ENCODE peak calls at places on chromosomes 3 and 15, in seven cellular contexts. M is omental fat pad, G is Panc1, L is HFF-Myc, U is GM23338, N is heart right ventricle, H is GM12865. I is an unnamed sample.

GRCh38 chr15:63599401-63600000 is 2.3 kb downstream of the FBXL22 start:
- DNase-seq in G (no peak), L (no peak), M (no peak), N (peak), H (peak), U (peak), I (no peak)

GRCh38 chr15:70199601-70200000 is 101.9 kb upstream of the TLE3 start:
- DNase-seq in G (no peak), H (no peak), M (no peak), N (no peak), U (no peak), L (no peak), I (no peak)

GRCh38 chr15:63953524-63953923 is 92.8 kb downstream of the DAPK2 start:
- DNase-seq in M (no peak), L (no peak), H (no peak), G (no peak), U (no peak), N (no peak), I (no peak)

GRCh38 chr3:154098396-154098795 is 22.8 kb upstream of the ARHGEF26 start:
- DNase-seq in H (no peak), N (no peak), M (no peak), L (no peak), G (no peak), U (no peak), I (no peak)

GRCh38 chr3:138774529-138775253 is 60.0 kb downstream of the PIK3CB start:
- DNase-seq in U (no peak), L (peak), N (peak), M (no peak), H (peak), G (peak), I (peak)

GRCh38 chr3:184814214-184814613 is 2.2 kb downstream of the VPS8 start:
- DNase-seq in U (no peak), H (peak), L (no peak), G (no peak), N (no peak), M (no peak), I (no peak)

GRCh38 chr3:128317698-128318231 is 148.9 kb downstream of the DNAJB8 start:
- DNase-seq in G (no peak), N (no peak), U (no peak), H (no peak), M (no peak), L (no peak), I (no peak)

GRCh38 chr15:99967841-99968371 is 234.7 kb upstream of the LYSMD4 start:
- DNase-seq in L (no peak), N (no peak), U (no peak), G (no peak), M (no peak), H (no peak), I (no peak)

GRCh38 chr3:184440161-184440560 is 60.3 kb downstream of the CHRD start:
- DNase-seq in L (no peak), U (no peak), N (no peak), M (no peak), G (no peak), H (no peak), I (no peak)

GRCh38 chr15:35161694-35162093 is 76.6 kb upstream of the NANOGP8 start:
- DNase-seq in L (no peak), G (no peak), H (no peak), M (no peak), N (no peak), U (no peak), I (no peak)

GRCh38 chr15:40235201-40235890 is 3.5 kb upstream of the PAK6 start:
- DNase-seq in U (peak), G (no peak), N (no peak), H (no peak), L (no peak), M (no peak), I (no peak)
- TF ChIP-seq CTCF in U (no peak), G (no peak), N (no peak), H (no peak), L (no peak), M (no peak), I (no peak)

GRCh38 chr3:126212629-126213375 is 32.4 kb upstream of the ALDH1L1 start:
- DNase-seq in H (no peak), L (no peak), N (peak), M (no peak), G (no peak), U (peak), I (no peak)
- TF ChIP-seq CTCF in H (no peak), L (peak), N (peak), M (no peak), G (peak), U (peak), I (peak)

GRCh38 chr3:64399205-64399800 is 174.0 kb upstream of the PRICKLE2 start:
- DNase-seq in G (peak), L (peak), M (no peak), N (peak), U (peak), H (peak), I (no peak)
- TF ChIP-seq CTCF in G (peak), L (peak), M (no peak), N (peak), U (peak), H (peak), I (peak)

GRCh38 chr15:88655103-88655553 is 16.3 kb downstream of the ISG20 start:
- DNase-seq in L (no peak), U (no peak), N (no peak), M (no peak), G (no peak), H (no peak), I (no peak)

GRCh38 chr15:88651971-88652370 is 13.2 kb downstream of the ISG20 start:
- DNase-seq in M (no peak), U (no peak), G (no peak), N (no peak), H (peak), L (no peak), I (no peak)

GRCh38 chr15:88654430-88655102 is 15.8 kb downstream of the ISG20 start:
- DNase-seq in G (no peak), M (no peak), U (no peak), L (no peak), H (peak), N (no peak), I (no peak)

GRCh38 chr15:88652456-88653199 is 13.8 kb downstream of the ISG20 start:
- DNase-seq in N (no peak), U (no peak), G (no peak), M (no peak), H (peak), L (no peak), I (no peak)

DNA sequence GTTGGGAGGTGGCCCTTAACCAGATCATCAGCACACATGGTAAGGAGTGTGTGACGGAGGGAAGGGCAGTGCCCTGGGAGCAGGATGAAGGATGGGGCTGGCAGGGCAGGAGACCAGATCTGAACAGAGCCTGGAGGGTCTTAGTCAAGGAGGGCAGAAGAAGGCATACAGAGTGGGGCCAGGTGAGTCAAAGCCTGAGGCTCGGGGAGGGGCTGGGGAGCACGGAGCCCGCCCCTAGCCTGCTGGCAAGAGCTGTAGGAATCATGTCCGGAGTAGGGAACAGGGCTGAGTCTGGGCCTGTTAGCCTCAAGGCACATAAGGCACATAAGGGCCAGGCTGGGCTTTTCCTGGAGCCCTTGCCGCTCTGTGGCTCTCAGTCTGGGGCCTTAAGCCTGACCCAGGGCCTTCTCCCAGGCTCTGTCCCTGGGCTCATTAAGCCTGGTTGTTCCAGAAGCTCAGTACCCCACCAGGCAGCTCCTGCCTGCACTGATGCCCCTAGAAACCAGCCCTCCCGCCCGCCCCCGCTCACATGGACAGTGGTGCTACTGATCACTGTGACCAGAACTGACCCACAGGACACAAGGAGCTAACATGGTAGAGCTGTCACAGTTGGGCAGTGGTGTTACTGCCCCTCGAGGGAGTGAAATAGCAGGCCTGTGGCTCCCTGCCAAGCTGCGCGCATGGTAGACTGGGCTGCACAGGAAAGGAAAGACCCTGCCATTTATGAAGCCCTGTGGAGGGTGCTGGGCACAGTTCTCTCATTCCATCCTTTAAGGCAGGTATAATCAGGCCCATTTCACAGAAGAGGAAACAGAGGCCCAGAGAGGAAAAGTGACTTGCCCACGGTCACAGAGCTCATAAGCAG is 14.6 kb downstream of the ISG20 start:
- DNase-seq in G (no peak), L (no peak), U (no peak), H (peak), M (no peak), N (no peak), I (no peak)
- TF ChIP-seq CTCF in G (no peak), L (no peak), U (no peak), H (no peak), M (no peak), N (no peak), I (no peak)

GRCh38 chr15:52528465-52529288 is at the start of gene MYO5A:
- DNase-seq in G (no peak), L (no peak), U (peak), H (peak), N (peak), M (no peak), I (no peak)
- TF ChIP-seq CTCF in G (peak), L (no peak), U (no peak), H (peak), N (peak), M (no peak), I (no peak)

DNA sequence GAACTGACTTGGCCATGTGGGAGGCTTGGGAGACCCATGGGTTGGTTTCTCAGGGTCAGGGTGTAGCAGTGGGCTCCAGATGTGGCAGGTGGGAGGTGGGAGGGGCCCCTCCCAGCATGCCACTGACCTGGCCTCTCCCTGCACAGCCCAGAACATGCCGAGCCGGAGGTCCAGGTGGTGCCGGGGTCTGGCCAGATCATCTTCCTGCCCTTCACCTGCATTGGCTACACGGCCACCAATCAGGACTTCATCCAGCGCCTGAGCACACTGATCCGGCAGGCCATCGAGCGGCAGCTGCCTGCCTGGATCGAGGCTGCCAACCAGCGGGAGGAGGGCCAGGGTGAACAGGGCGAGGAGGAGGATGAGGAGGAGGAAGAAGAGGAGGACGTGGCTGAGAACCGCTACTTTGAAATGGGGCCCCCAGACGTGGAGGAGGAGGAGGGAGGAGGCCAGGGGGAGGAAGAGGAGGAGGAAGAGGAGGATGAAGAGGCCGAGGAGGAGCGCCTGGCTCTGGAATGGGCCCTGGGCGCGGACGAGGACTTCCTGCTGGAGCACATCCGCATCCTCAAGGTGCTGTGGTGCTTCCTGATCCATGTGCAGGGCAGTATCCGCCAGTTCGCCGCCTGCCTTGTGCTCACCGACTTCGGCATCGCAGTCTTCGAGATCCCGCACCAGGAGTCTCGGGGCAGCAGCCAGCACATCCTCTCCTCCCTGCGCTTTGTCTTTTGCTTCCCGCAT is 7.9 kb upstream of the STAB1 start:
- DNase-seq in M (no peak), G (no peak), U (no peak), H (no peak), L (no peak), N (no peak), I (no peak)
- TF ChIP-seq CTCF in M (no peak), G (no peak), U (no peak), H (no peak), L (no peak), N (no peak), I (no peak)

DNA sequence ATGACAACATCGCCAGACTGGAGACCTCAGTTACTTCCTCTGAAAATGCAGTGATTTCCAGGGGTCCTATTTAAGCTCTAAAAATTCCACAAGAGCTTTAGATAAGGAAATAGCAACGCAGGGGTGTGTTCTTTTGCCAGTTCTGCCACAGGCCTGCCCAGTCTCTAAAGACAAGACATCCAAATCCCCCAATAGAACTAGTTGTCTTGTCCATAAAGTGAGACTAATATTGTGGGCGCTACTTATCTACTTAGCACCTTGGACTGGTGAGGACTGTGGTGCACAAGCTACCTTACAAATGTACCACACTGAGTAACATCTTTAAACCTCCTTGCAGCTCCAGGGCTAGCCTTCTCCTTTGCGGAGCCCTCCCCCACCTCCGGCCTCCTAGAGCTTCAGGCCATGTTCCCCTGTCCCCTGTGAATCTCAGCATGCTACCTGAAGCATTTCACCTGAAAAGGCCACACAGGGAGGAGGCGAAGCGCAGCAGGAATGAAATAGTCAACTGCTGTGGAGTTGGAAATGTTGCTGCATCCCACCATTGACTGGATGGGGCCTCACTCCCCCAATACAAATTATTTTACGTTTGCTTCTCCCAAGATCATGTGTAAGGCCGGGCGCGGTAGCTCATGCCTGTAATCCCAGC is 9.6 kb upstream of the LRRC2 start:
- DNase-seq in U (peak), M (no peak), L (no peak), G (no peak), N (no peak), H (no peak), I (no peak)
- TF ChIP-seq CTCF in U (no peak), M (no peak), L (no peak), G (no peak), N (no peak), H (no peak), I (no peak)

GRCh38 chr3:197475514-197475913 is 80.3 kb downstream of the BDH1 start:
- DNase-seq in G (no peak), N (no peak), H (no peak), U (no peak), M (no peak), L (no peak), I (no peak)
- TF ChIP-seq CTCF in G (no peak), N (no peak), H (no peak), U (no peak), M (no peak), L (no peak), I (no peak)

GRCh38 chr3:10303105-10303504 is 10.4 kb upstream of the GHRL start:
- DNase-seq in M (no peak), G (no peak), L (no peak), N (no peak), H (no peak), U (no peak), I (no peak)

GRCh38 chr3:10306156-10306555 is 13.4 kb upstream of the GHRL start:
- DNase-seq in L (no peak), M (no peak), G (no peak), H (no peak), N (no peak), U (no peak), I (no peak)

GRCh38 chr3:10304905-10305304 is 12.2 kb upstream of the GHRL start:
- DNase-seq in H (no peak), U (no peak), L (no peak), M (no peak), G (no peak), N (no peak), I (no peak)

GRCh38 chr3:10305331-10305902 is 12.7 kb upstream of the GHRL start:
- DNase-seq in M (no peak), U (no peak), G (no peak), N (no peak), L (no peak), H (no peak), I (no peak)

GRCh38 chr3:10303785-10304184 is 11.0 kb upstream of the GHRL start:
- DNase-seq in H (no peak), M (no peak), N (no peak), U (no peak), L (no peak), G (no peak), I (no peak)
- TF ChIP-seq CTCF in H (no peak), M (no peak), N (no peak), U (no peak), L (no peak), G (no peak), I (no peak)